ENCODE peak calls at places on chromosomes 5 and 9, in six cellular contexts. G is gastrocnemius medialis, J is pancreas, X is dorsolateral prefrontal cortex, T is fibroblast of the aortic adventitia, L is foreskin fibroblast. R is an unnamed sample.
A peak's percentile ranks its signal among the peaks of the same experiment; 100 is the strongest.

GRCh38 chr5:36156619-36157018 is 4.7 kb downstream of the SKP2 start:
- DNase-seq in T (peak; percentile 62), J (no peak), X (no peak), G (no peak), L (peak; percentile 23), R (peak; percentile 32)

GRCh38 chr5:154546719-154547118 is 68.7 kb upstream of the HAND1 start:
- DNase-seq in J (no peak), T (no peak), L (no peak), G (no peak), X (no peak), R (no peak)

GRCh38 chr9:89223398-89223977 is 44.9 kb upstream of the SHC3 start:
- DNase-seq in J (no peak), G (no peak), L (peak; percentile 14), T (peak; percentile 21), X (no peak), R (peak; percentile 67)

GRCh38 chr9:98575379-98576346 is 133.1 kb downstream of the GABBR2 start:
- DNase-seq in G (no peak), J (no peak), T (peak; percentile 39), X (peak; percentile 45), L (peak; percentile 4), R (peak; percentile 1)

GRCh38 chr9:16458696-16459420 is 411.6 kb downstream of the BNC2 start:
- DNase-seq in L (peak; percentile 40), X (no peak), J (no peak), T (peak; percentile 50), G (no peak), R (no peak)

GRCh38 chr5:54120473-54120872 is 189.9 kb downstream of the ARL15 start:
- DNase-seq in J (no peak), L (no peak), G (no peak), X (no peak), T (no peak), R (no peak)

GRCh38 chr9:109923826-109924225 is 143.8 kb downstream of the PALM2AKAP2 start:
- DNase-seq in L (peak; percentile 81), J (no peak), X (no peak), T (no peak), G (no peak), R (no peak)

GRCh38 chr9:137789295-137789895 is 88.2 kb upstream of the CACNA1B start:
- DNase-seq in J (no peak), X (no peak), T (no peak), L (no peak), G (no peak), R (no peak)

GRCh38 chr5:53246042-53246836 is 136.7 kb upstream of the MOCS2 start:
- DNase-seq in G (no peak), J (no peak), L (peak; percentile 88), T (peak; percentile 86), X (no peak), R (peak; percentile 76)

GRCh38 chr5:169832236-169832635 is 148.1 kb downstream of the INSYN2B start:
- DNase-seq in J (no peak), T (no peak), X (no peak), G (no peak), L (no peak), R (no peak)

DNA sequence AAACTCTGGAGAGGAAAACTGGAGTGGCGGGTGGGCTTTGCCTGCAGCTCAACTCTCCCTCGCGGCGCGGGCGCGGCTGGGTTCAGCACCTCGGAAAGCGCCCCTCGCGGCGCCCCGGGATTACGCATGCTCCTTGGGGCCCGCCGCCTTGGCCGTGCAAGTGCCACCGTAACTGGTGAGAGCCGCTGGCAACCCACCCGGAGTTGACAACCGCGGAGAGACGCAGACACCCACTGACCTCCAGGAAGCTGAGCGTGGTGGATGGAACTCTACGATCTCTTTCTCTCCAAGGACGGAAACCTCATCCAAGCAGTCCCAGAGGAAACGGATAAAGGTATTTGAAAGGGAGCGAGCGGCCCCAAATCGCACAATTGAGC is 194 bp upstream of the RXFP3 start:
- DNase-seq in J (peak; percentile 88), X (no peak), T (peak; percentile 61), L (peak; percentile 87), G (no peak), R (peak; percentile 20)
- TF ChIP-seq CTCF in J (no peak), X (peak; percentile 54), T (peak; percentile 23), L (no peak), G (no peak), R (no peak)

GRCh38 chr5:149268928-149269557 is 2.6 kb upstream of the AFAP1L1 start:
- DNase-seq in L (peak; percentile 72), X (no peak), T (peak; percentile 74), G (no peak), J (no peak), R (no peak)
- TF ChIP-seq CTCF in L (peak; percentile 42), X (peak; percentile 84), T (peak; percentile 64), G (peak; percentile 88), J (peak; percentile 53), R (peak; percentile 53)

DNA sequence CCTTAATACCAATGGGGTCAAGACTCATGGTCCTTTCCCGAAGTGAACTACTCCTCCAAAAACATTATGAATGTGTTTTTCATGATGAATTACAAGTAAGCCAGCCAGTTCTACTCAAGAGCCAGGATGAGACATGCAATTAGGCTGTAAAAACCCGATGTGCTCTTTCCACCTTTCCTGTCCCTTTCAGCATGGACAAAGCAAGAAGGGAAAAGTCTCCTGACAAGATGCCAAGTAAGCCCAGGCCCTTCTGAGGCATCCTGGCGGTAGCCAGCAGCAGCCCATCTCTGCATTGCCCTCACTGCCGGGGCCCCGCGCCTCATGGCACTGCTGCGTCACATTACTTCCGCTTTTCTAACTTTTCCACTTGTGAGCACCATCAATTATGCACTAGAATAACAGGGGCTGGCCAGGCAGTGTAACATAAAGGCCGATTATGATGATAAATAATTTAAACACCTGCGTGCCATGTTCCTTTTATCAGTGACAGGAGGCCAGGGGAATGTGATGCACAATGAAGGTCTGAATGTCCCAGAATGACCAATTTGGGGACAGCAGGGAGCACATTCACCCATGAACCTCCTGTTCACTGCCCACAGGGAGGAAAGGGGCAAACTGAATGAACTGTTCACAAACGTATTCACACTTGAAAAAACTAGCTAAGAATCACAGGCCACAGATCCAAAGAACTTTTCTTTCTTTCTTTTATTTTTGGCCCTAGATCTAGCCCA is 37.4 kb downstream of the EFNA5 start:
- DNase-seq in G (no peak), T (peak; percentile 52), X (no peak), J (no peak), L (peak; percentile 86), R (no peak)
- TF ChIP-seq CTCF in G (no peak), T (no peak), X (no peak), J (no peak), L (no peak), R (no peak)

DNA sequence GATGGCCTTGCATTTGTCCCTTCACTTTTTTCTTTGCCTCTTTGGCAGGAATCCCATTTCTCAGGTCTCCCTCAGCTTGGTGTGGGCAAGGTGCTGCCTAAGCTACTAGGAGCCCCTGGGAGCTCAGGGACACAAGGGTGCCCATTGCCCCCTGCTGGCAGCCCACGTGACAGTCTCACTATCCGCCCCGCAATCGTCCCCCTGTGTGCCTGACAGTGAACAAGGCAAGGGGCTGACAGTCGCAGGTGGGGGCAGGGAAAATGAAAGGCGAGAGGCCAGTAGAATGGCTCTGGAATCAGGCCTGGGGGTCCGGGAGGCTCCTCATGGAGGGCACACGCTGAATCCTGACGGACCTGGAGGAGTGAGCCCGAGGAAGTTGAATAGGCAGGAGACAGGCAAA is 2.0 kb upstream of the PCDH12 start:
- DNase-seq in T (no peak), G (no peak), L (no peak), J (no peak), X (no peak), R (no peak)
- TF ChIP-seq CTCF in T (peak; percentile 28), G (no peak), L (peak; percentile 16), J (no peak), X (no peak), R (peak; percentile 37)

GRCh38 chr9:95641591-95641990 is 124.8 kb upstream of the PTCH1 start:
- DNase-seq in J (no peak), G (no peak), T (no peak), L (peak; percentile 5), X (peak; percentile 16), R (no peak)
- TF ChIP-seq CTCF in J (no peak), G (no peak), T (no peak), L (no peak), X (no peak), R (no peak)

GRCh38 chr5:176916337-176916736 is 17.2 kb upstream of the HK3 start:
- DNase-seq in J (no peak), L (no peak), X (no peak), T (no peak), G (no peak), R (no peak)

GRCh38 chr5:176915906-176916305 is 16.8 kb upstream of the HK3 start:
- DNase-seq in G (no peak), J (no peak), X (no peak), L (no peak), T (no peak), R (no peak)

GRCh38 chr5:176918613-176919012 is 19.5 kb upstream of the HK3 start:
- DNase-seq in G (no peak), T (no peak), J (no peak), X (no peak), L (no peak), R (no peak)

GRCh38 chr5:176922817-176923216 is 23.7 kb upstream of the HK3 start:
- DNase-seq in T (no peak), J (no peak), X (no peak), L (no peak), G (no peak), R (no peak)

GRCh38 chr5:176921669-176922196 is 22.6 kb upstream of the HK3 start:
- DNase-seq in T (no peak), L (no peak), X (no peak), G (no peak), J (no peak), R (no peak)
- TF ChIP-seq CTCF in T (no peak), L (no peak), X (no peak), G (no peak), J (no peak), R (no peak)

DNA sequence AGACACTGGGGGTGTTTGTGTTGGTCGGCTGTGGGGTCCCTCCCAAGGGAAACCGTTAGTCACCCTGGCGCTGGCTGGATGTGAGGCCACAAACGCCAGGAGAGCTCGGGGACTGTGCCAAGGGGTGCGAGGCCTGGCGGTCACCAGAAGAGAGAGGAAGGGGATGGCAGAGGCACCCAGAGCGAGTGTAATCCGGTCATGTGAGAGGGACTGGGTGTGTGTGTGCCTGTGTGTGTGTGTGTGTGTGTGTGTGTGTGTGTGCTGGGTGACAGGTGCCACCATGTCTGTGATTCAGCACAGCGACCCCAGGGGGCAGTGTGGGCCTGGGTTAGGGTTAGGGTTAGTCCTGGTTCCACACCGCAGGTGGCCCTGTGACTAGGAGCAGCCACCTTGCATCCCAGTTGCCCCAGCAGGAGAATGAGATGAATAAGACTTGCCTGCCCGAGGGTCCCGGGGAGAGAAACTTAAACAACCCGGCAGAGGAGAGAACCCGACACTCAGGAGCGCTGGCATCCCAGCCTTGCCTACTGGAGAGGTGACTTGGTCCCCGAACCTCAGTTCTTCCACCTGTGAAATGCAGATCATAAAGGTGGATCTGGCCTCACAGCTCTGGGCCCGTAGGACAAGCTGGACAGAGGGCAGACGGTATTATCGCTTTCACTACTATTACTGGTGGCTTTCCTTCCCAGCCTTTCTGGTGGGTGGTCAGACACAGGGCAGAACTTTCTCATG is 1.4 kb upstream of the ADAMTSL2 start:
- DNase-seq in T (peak; percentile 40), G (no peak), X (peak; percentile 73), L (peak; percentile 58), J (peak; percentile 83), R (peak; percentile 5)
- TF ChIP-seq CTCF in T (peak; percentile 52), G (no peak), X (peak; percentile 53), L (peak; percentile 42), J (no peak), R (peak; percentile 59)